ENCODE peak calls at places on chromosomes 5 and 9, in six cellular contexts. One of them, this sample, is unnamed.

GRCh38 chr9:113669523-113670115 is 206.1 kb downstream of the RGS3 start:
- DNase-seq in bronchial epithelial cell: no peak
- DNase-seq in endodermal cell: no peak
- DNase-seq in adrenal gland: no peak
- DNase-seq in AG09309: no peak
- DNase-seq in cardiac muscle cell: no peak
- DNase-seq in this sample: no peak

GRCh38 chr5:569358-569867 is 42.7 kb upstream of the CEP72 start:
- DNase-seq in bronchial epithelial cell: no peak
- DNase-seq in endodermal cell: no peak
- DNase-seq in adrenal gland: no peak
- DNase-seq in AG09309: no peak
- DNase-seq in cardiac muscle cell: no peak
- DNase-seq in this sample: no peak

GRCh38 chr9:95722141-95722540 is 153.3 kb upstream of the ERCC6L2 start:
- DNase-seq in bronchial epithelial cell: no peak
- DNase-seq in endodermal cell: peak; percentile 6
- DNase-seq in adrenal gland: no peak
- DNase-seq in AG09309: no peak
- DNase-seq in cardiac muscle cell: no peak
- DNase-seq in this sample: no peak

GRCh38 chr5:97838214-97838613 is 655.2 kb upstream of the RIOK2 start:
- DNase-seq in bronchial epithelial cell: peak; percentile 97
- DNase-seq in endodermal cell: no peak
- DNase-seq in adrenal gland: no peak
- DNase-seq in AG09309: peak; percentile 90
- DNase-seq in cardiac muscle cell: no peak
- DNase-seq in this sample: peak; percentile 85

GRCh38 chr5:86861514-86861913 is 243.8 kb downstream of the COX7C start:
- DNase-seq in bronchial epithelial cell: no peak
- DNase-seq in endodermal cell: no peak
- DNase-seq in adrenal gland: no peak
- DNase-seq in AG09309: no peak
- DNase-seq in cardiac muscle cell: peak; percentile 32
- DNase-seq in this sample: no peak

GRCh38 chr9:504921-505821 is 290.5 kb downstream of the DOCK8 start:
- DNase-seq in bronchial epithelial cell: peak; percentile 40
- DNase-seq in endodermal cell: peak; percentile 75
- DNase-seq in adrenal gland: peak; percentile 37
- DNase-seq in AG09309: no peak
- DNase-seq in cardiac muscle cell: peak; percentile 52
- DNase-seq in this sample: no peak

GRCh38 chr5:27702339-27702820 is 664.0 kb upstream of the CDH9 start:
- DNase-seq in bronchial epithelial cell: peak; percentile 21
- DNase-seq in endodermal cell: peak; percentile 48
- DNase-seq in adrenal gland: no peak
- DNase-seq in AG09309: peak; percentile 24
- DNase-seq in cardiac muscle cell: peak; percentile 14
- DNase-seq in this sample: no peak

GRCh38 chr5:153824909-153825308 is 213.8 kb downstream of the FAM114A2 start:
- DNase-seq in bronchial epithelial cell: no peak
- DNase-seq in endodermal cell: peak; percentile 97
- DNase-seq in adrenal gland: no peak
- DNase-seq in AG09309: no peak
- DNase-seq in cardiac muscle cell: no peak
- DNase-seq in this sample: no peak

GRCh38 chr5:92119110-92119509 is 736.0 kb upstream of the ARRDC3 start:
- DNase-seq in bronchial epithelial cell: no peak
- DNase-seq in endodermal cell: peak; percentile 52
- DNase-seq in adrenal gland: no peak
- DNase-seq in AG09309: no peak
- DNase-seq in cardiac muscle cell: no peak
- DNase-seq in this sample: no peak

GRCh38 chr5:43017438-43017820 is 22.7 kb downstream of the ANXA2R start:
- DNase-seq in bronchial epithelial cell: no peak
- DNase-seq in endodermal cell: peak; percentile 77
- DNase-seq in adrenal gland: peak; percentile 44
- DNase-seq in AG09309: no peak
- DNase-seq in cardiac muscle cell: peak; percentile 45
- DNase-seq in this sample: peak; percentile 58

GRCh38 chr9:128384801-128385492 is 13.8 kb downstream of the URM1 start:
- DNase-seq in bronchial epithelial cell: peak; percentile 68
- DNase-seq in endodermal cell: peak; percentile 43
- DNase-seq in adrenal gland: no peak
- DNase-seq in AG09309: no peak
- DNase-seq in cardiac muscle cell: no peak
- DNase-seq in this sample: no peak
- H3K4me3 ChIP-seq in bronchial epithelial cell: no peak overlapping the region
- H3K4me3 ChIP-seq in endodermal cell: no peak overlapping the region
- H3K4me3 ChIP-seq in adrenal gland: no peak overlapping the region
- H3K4me3 ChIP-seq in AG09309: no peak overlapping the region
- H3K4me3 ChIP-seq in cardiac muscle cell: no peak overlapping the region
- H3K4me3 ChIP-seq in this sample: no peak overlapping the region

GRCh38 chr5:77588175-77588574 is 50.3 kb downstream of the OTP start:
- DNase-seq in bronchial epithelial cell: no peak
- DNase-seq in endodermal cell: no peak
- DNase-seq in adrenal gland: no peak
- DNase-seq in AG09309: no peak
- DNase-seq in cardiac muscle cell: no peak
- DNase-seq in this sample: no peak

GRCh38 chr5:77590347-77590746 is 48.2 kb downstream of the OTP start:
- DNase-seq in bronchial epithelial cell: no peak
- DNase-seq in endodermal cell: no peak
- DNase-seq in adrenal gland: no peak
- DNase-seq in AG09309: no peak
- DNase-seq in cardiac muscle cell: no peak
- DNase-seq in this sample: no peak

GRCh38 chr5:77586101-77586500 is 52.4 kb downstream of the OTP start:
- DNase-seq in bronchial epithelial cell: no peak
- DNase-seq in endodermal cell: no peak
- DNase-seq in adrenal gland: no peak
- DNase-seq in AG09309: no peak
- DNase-seq in cardiac muscle cell: no peak
- DNase-seq in this sample: no peak
- H3K4me3 ChIP-seq in bronchial epithelial cell: no peak overlapping the region
- H3K4me3 ChIP-seq in endodermal cell: no peak overlapping the region
- H3K4me3 ChIP-seq in adrenal gland: no peak overlapping the region
- H3K4me3 ChIP-seq in AG09309: no peak overlapping the region
- H3K4me3 ChIP-seq in cardiac muscle cell: no peak overlapping the region
- H3K4me3 ChIP-seq in this sample: no peak overlapping the region

DNA sequence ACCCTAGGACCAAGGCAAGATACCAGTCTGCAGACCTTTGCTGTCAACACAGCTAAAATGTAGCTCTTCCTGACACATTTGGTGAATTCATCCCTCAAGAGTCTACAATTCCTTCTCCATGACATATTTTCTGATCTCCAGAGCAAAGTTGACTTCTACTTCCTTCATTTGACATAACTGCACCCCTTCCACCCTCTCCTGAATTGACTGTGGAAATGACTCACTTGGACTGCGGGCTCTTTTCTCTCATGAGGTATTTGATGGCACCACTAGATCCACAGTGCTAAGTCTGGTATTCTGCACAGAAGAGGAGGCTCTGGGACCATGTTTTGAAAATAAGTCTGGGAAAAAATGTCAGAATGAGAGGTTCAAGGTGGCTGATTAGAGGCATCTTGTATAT is 338.4 kb upstream of the TRPC7 start:
- DNase-seq in bronchial epithelial cell: peak; percentile 16
- DNase-seq in endodermal cell: no peak
- DNase-seq in adrenal gland: no peak
- DNase-seq in AG09309: no peak
- DNase-seq in cardiac muscle cell: no peak
- DNase-seq in this sample: no peak
- H3K4me3 ChIP-seq in bronchial epithelial cell: no peak overlapping the region
- H3K4me3 ChIP-seq in endodermal cell: no peak overlapping the region
- H3K4me3 ChIP-seq in adrenal gland: no peak overlapping the region
- H3K4me3 ChIP-seq in AG09309: no peak overlapping the region
- H3K4me3 ChIP-seq in cardiac muscle cell: no peak overlapping the region
- H3K4me3 ChIP-seq in this sample: no peak overlapping the region

DNA sequence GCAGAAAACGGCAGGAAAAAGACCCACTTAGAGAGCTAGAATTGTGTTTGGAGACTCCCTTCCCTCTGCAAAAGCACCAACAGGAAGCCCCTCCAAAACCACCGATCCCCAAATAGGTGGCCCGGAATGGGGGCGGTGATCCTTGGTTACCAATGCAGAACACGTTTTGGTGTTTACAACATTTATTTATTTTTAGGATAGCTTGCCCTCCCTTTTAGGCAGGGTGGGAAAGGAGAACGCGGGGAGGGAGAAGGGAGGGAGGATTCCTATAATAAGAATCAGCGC is 579 bp upstream of the NTRK2 start:
- DNase-seq in bronchial epithelial cell: no peak
- DNase-seq in endodermal cell: no peak
- DNase-seq in adrenal gland: no peak
- DNase-seq in AG09309: no peak
- DNase-seq in cardiac muscle cell: no peak
- DNase-seq in this sample: no peak
- H3K4me3 ChIP-seq in bronchial epithelial cell: no peak overlapping the region
- H3K4me3 ChIP-seq in endodermal cell: peak overlapping the region; percentile 83
- H3K4me3 ChIP-seq in adrenal gland: no peak overlapping the region
- H3K4me3 ChIP-seq in AG09309: peak overlapping the region; percentile 42
- H3K4me3 ChIP-seq in cardiac muscle cell: peak overlapping the region; percentile 32
- H3K4me3 ChIP-seq in this sample: no peak overlapping the region

GRCh38 chr9:131397100-131397790 is 3.4 kb downstream of the PRRC2B start:
- DNase-seq in bronchial epithelial cell: peak; percentile 54
- DNase-seq in endodermal cell: peak; percentile 85
- DNase-seq in adrenal gland: no peak
- DNase-seq in AG09309: no peak
- DNase-seq in cardiac muscle cell: peak; percentile 49
- DNase-seq in this sample: no peak
- H3K4me3 ChIP-seq in bronchial epithelial cell: no peak overlapping the region
- H3K4me3 ChIP-seq in endodermal cell: peak overlapping the region; percentile 93
- H3K4me3 ChIP-seq in adrenal gland: no peak overlapping the region
- H3K4me3 ChIP-seq in AG09309: no peak overlapping the region
- H3K4me3 ChIP-seq in cardiac muscle cell: peak overlapping the region; percentile 1
- H3K4me3 ChIP-seq in this sample: peak overlapping the region; percentile 10

DNA sequence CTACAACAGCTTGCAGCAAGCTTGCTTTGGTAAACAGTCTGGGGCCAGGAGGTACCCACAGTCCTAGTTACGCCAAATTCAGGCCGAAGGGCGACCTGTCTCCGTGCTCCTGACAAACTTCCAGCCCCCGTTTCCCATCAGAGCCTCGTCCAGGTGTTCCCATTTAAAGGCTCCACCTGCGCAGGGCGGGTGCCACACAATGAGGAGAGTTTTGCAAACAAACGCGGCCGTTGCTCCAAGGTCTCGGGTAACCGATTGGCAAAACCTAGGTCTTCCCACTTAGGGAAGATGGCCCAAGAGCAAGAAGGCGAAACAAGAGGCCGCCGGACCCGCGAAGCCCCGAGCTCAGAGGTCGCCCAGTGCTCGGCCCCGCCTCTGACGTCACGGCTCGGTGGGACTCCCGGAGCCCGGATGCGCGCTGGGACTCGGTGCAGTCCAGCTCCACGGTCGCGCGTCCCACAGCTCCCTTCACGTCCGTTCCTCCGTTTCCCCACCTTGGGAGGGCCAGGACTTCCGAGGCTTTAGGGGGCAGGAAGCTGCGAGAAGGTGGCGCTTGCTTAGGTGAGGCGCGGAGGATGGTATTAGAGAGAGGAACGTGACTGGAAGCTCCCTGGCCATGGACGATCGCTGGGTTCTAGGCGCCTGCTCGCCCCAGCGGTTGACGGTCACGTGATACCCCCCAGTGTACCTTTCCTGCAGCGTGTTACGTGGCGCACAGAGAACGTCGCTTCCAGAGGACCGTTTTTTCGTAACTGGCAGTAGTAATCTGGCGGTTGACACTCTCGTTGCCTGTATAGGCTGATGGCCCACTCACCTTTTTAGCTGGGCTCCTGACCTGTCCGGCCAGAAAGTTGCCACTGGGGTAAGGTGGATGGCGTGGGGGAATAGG is 41.8 kb upstream of the KDM4C start:
- DNase-seq in bronchial epithelial cell: peak; percentile 18
- DNase-seq in endodermal cell: peak; percentile 55
- DNase-seq in adrenal gland: peak; percentile 70
- DNase-seq in AG09309: no peak
- DNase-seq in cardiac muscle cell: no peak
- DNase-seq in this sample: no peak
- H3K4me3 ChIP-seq in bronchial epithelial cell: peak overlapping the region; percentile 42
- H3K4me3 ChIP-seq in endodermal cell: no peak overlapping the region
- H3K4me3 ChIP-seq in adrenal gland: no peak overlapping the region
- H3K4me3 ChIP-seq in AG09309: peak overlapping the region; percentile 25
- H3K4me3 ChIP-seq in cardiac muscle cell: no peak overlapping the region
- H3K4me3 ChIP-seq in this sample: no peak overlapping the region

GRCh38 chr9:70418822-70419545 is 4.5 kb upstream of the KLF9 start:
- DNase-seq in bronchial epithelial cell: peak; percentile 89
- DNase-seq in endodermal cell: peak; percentile 92
- DNase-seq in adrenal gland: peak; percentile 96
- DNase-seq in AG09309: peak; percentile 96
- DNase-seq in cardiac muscle cell: peak; percentile 95
- DNase-seq in this sample: peak; percentile 95
- H3K4me3 ChIP-seq in bronchial epithelial cell: peak overlapping the region; percentile 38
- H3K4me3 ChIP-seq in endodermal cell: peak overlapping the region; percentile 89
- H3K4me3 ChIP-seq in adrenal gland: peak overlapping the region; percentile 18
- H3K4me3 ChIP-seq in AG09309: peak overlapping the region; percentile 46
- H3K4me3 ChIP-seq in cardiac muscle cell: peak overlapping the region; percentile 35
- H3K4me3 ChIP-seq in this sample: peak overlapping the region; percentile 77

GRCh38 chr9:134491856-134492255 is 149.7 kb upstream of the COL5A1 start:
- DNase-seq in bronchial epithelial cell: no peak
- DNase-seq in endodermal cell: no peak
- DNase-seq in adrenal gland: no peak
- DNase-seq in AG09309: no peak
- DNase-seq in cardiac muscle cell: no peak
- DNase-seq in this sample: no peak
- H3K4me3 ChIP-seq in bronchial epithelial cell: no peak overlapping the region
- H3K4me3 ChIP-seq in endodermal cell: no peak overlapping the region
- H3K4me3 ChIP-seq in adrenal gland: no peak overlapping the region
- H3K4me3 ChIP-seq in AG09309: no peak overlapping the region
- H3K4me3 ChIP-seq in cardiac muscle cell: no peak overlapping the region
- H3K4me3 ChIP-seq in this sample: no peak overlapping the region